ENCODE peak calls at places on chromosomes 12 and 14, in nine cellular contexts. N is cardiac fibroblast, V is T-helper 9 cell, S is tibial artery, H is COR-L47, R is fibroblast of gingiva, F is bronchial epithelial cell, B is GM23248, O is psoas muscle. A is an unnamed sample.
A peak's percentile ranks its signal among the peaks of the same experiment; 100 is the strongest.

GRCh38 chr12:104565606-104566243 is 109.0 kb downstream of the CHST11 start:
- DNase-seq in V (no peak), S (no peak), N (peak; percentile 59), O (no peak), H (peak; percentile 45), R (peak; percentile 60), F (no peak), B (peak; percentile 91), A (no peak)

GRCh38 chr12:22625671-22626251 is 790 bp downstream of the ETNK1 start:
- DNase-seq in H (no peak), B (peak; percentile 59), V (peak; percentile 8), R (no peak), N (peak; percentile 52), O (no peak), S (peak; percentile 23), F (peak; percentile 55), A (peak; percentile 10)

GRCh38 chr14:39025810-39026627 is 77.0 kb downstream of the SEC23A start:
- DNase-seq in O (no peak), V (no peak), B (peak; percentile 5), F (no peak), R (peak; percentile 21), S (no peak), N (peak; percentile 57), H (no peak), A (peak; percentile 57)

GRCh38 chr12:30696943-30697342 is 1.3 kb upstream of the IPO8 start:
- DNase-seq in H (no peak), S (no peak), B (no peak), N (no peak), F (no peak), V (no peak), O (no peak), R (no peak), A (no peak)

GRCh38 chr12:119940881-119941280 is 48.2 kb upstream of the BICDL1 start:
- DNase-seq in R (peak; percentile 15), V (no peak), H (no peak), B (peak; percentile 65), N (peak; percentile 79), F (peak; percentile 97), O (no peak), S (no peak), A (no peak)

GRCh38 chr12:96196781-96197180 is 2.6 kb downstream of the ELK3 start:
- DNase-seq in N (peak; percentile 78), R (peak; percentile 26), F (peak; percentile 73), S (no peak), V (no peak), O (no peak), H (no peak), B (peak; percentile 62), A (no peak)

GRCh38 chr14:76138758-76139723 is 12.7 kb upstream of the GPATCH2L start:
- DNase-seq in S (no peak), F (no peak), N (no peak), R (no peak), B (peak; percentile 8), V (no peak), O (no peak), H (peak; percentile 5), A (no peak)

GRCh38 chr12:123732251-123732650 is 20.1 kb downstream of the ATP6V0A2 start:
- DNase-seq in O (no peak), H (no peak), N (no peak), R (no peak), V (no peak), S (no peak), F (no peak), B (no peak), A (no peak)

GRCh38 chr12:69065804-69066203 is 132.8 kb upstream of the CPM start:
- DNase-seq in V (no peak), H (no peak), B (no peak), O (no peak), F (peak; percentile 89), N (no peak), R (no peak), S (no peak), A (no peak)

GRCh38 chr12:71935594-71935993 is 3.1 kb upstream of the TPH2 start:
- DNase-seq in N (no peak), F (peak; percentile 64), R (no peak), O (no peak), H (no peak), B (peak; percentile 9), V (no peak), S (no peak), A (no peak)

GRCh38 chr14:105157872-105158271 is 10.7 kb downstream of the JAG2 start:
- DNase-seq in B (no peak), H (no peak), S (no peak), R (no peak), O (no peak), N (no peak), V (no peak), F (no peak), A (no peak)

GRCh38 chr14:90544971-90545370 is 148.1 kb downstream of the CALM1 start:
- DNase-seq in B (no peak), S (no peak), R (no peak), H (no peak), N (no peak), O (no peak), V (no peak), F (no peak), A (no peak)

GRCh38 chr12:34335819-34336262 is 313.5 kb downstream of the ALG10 start:
- DNase-seq in B (no peak), O (no peak), V (no peak), R (no peak), S (no peak), F (no peak), H (no peak), N (no peak), A (no peak)

GRCh38 chr12:107159384-107159900 is 66.1 kb upstream of the CRY1 start:
- DNase-seq in S (no peak), O (no peak), N (no peak), B (no peak), F (no peak), R (no peak), V (no peak), H (no peak), A (no peak)

GRCh38 chr12:109387425-109388166 is 39.9 kb downstream of the MYO1H start:
- DNase-seq in S (no peak), H (peak; percentile 44), V (no peak), N (peak; percentile 56), R (peak; percentile 28), O (no peak), B (peak; percentile 57), F (peak; percentile 13), A (peak; percentile 43)

GRCh38 chr14:86501611-86502010 is 971.7 kb downstream of the FLRT2 start:
- DNase-seq in V (no peak), S (no peak), O (no peak), R (no peak), N (no peak), B (no peak), H (no peak), F (no peak), A (peak; percentile 17)

A was measured in MV-4-11.